ENCODE peak calls at places on chromosome 3, in four cellular contexts. I is IMR-90, Y is kidney, L is HepG2. D is an unnamed sample. For H3K4me1 and H3K9me3, the result is how much of the 10 kb centered on the place peaks cover.

GRCh38 chr3:47661121-47661752 is 82.6 kb upstream of the CSPG5 start:
- DNase-seq in I (peak), Y (no peak), L (no peak), D (no peak)

GRCh38 chr3:134374791-134375541 is 719 bp upstream of the AMOTL2 start:
- DNase-seq in I (no peak), Y (peak), L (peak), D (peak)

GRCh38 chr3:73212683-73213082 is 151.2 kb downstream of the EBLN2 start:
- DNase-seq in I (no peak), Y (no peak), L (no peak), D (no peak)

GRCh38 chr3:41716391-41716910 is 245.5 kb downstream of the ULK4 start:
- DNase-seq in I (peak), Y (no peak), L (no peak), D (no peak)

GRCh38 chr3:143637133-143637532 is 211.1 kb downstream of the SLC9A9 start:
- DNase-seq in I (no peak), Y (no peak), L (no peak), D (no peak)

GRCh38 chr3:12782172-12782815 is 14.2 kb upstream of the CAND2 start:
- DNase-seq in I (peak), Y (no peak), L (no peak), D (peak)

GRCh38 chr3:46703013-46703520 is 1.9 kb downstream of the TMIE start:
- DNase-seq in I (no peak), Y (peak), L (no peak), D (no peak)

GRCh38 chr3:111936191-111936841 is 42.5 kb upstream of the ABHD10 start:
- DNase-seq in I (peak), Y (no peak), L (no peak), D (no peak)

GRCh38 chr3:49166752-49167556 is 823 bp upstream of the CCDC71 start:
- DNase-seq in I (no peak), Y (no peak), L (peak), D (no peak)

GRCh38 chr3:159260049-159260662 is 458.3 kb downstream of the MFSD1 start:
- DNase-seq in I (peak), Y (no peak), L (peak), D (peak)

GRCh38 chr3:172561894-172562664 is 38.8 kb upstream of the TNFSF10 start:
- DNase-seq in I (no peak), Y (no peak), L (no peak), D (no peak)

DNA sequence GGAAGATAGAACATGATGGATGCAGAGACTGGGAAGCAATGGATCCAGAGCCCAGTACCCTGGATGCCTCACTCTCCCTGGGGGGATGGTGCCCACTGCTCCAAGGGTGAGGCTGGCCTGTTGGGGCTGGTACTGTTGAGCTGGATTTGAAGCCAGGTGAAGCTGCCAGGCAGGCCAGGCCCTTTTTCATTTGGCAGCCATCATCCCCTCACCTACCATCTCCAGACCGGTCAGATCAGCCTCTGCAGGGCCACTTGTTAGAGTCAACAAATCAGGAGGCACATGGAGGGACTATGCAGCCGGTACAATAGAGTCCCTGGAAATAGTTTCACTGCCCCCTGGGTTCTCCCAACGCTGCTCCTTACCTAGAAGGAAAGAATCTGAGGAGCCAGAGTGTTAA is 5.9 kb downstream of the MAPKAPK3 start:
- DNase-seq in I (no peak), Y (no peak), L (no peak), D (no peak)
- H3K4me1 ChIP-seq in I (under half), Y (under half), L (under half), D (under half)

DNA sequence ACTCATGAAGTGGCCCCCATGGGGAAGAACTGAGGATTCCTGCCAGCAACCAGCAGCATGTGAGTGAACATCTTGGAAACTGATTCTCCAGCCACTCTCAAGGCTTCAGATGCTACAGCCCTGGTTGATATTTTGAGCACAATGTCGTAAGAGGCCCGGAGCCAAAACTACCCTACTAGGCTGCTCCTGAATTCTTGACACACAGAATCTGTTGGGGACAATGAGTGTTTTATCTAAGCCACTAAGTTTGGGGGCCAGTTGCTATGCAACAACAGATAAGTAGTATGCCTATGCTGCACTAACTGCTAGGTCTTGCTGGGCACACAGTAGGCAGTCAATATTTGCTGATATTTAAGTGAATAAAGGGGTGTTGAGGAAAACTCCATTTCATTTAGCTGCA is 89.9 kb upstream of the CHL1 start:
- DNase-seq in I (no peak), Y (no peak), L (no peak), D (no peak)
- H3K9me3 ChIP-seq in I (under half), Y (under half), L (under half), D (half or more)

DNA sequence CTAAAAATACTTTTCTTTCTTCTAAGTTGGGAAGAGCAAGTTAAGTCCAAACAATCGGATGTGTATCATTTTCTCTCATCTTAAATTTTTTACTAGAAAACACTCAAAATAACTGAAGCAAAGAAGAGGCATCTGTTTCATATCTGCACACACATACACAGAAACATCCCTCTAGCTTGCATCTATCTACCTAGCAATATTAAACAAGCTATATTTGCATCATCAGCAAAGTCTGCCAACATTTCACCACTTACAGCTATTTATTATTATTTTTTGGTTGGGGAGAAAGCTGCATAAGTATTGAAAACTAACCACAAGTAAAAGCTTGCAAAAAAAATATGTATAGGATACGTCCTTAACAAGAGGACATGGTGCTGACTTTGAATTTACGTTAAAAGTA is 1.9 kb downstream of the GOLIM4 start:
- DNase-seq in I (no peak), Y (no peak), L (no peak), D (no peak)
- H3K9ac ChIP-seq in I (peak), Y (peak), L (peak), D (no peak)

GRCh38 chr3:124843496-124843895 is 43.7 kb downstream of the ITGB5 start:
- DNase-seq in I (no peak), Y (no peak), L (no peak), D (no peak)
- H3K4me1 ChIP-seq in I (under half), Y (under half), L (under half), D (under half)

GRCh38 chr3:76565496-76566210 is 474.2 kb upstream of the ROBO2 start:
- DNase-seq in I (no peak), Y (no peak), L (no peak), D (no peak)

GRCh38 chr3:76561494-76562242 is 478.2 kb upstream of the ROBO2 start:
- DNase-seq in I (peak), Y (no peak), L (no peak), D (no peak)

GRCh38 chr3:76566904-76567303 is 473.0 kb upstream of the ROBO2 start:
- DNase-seq in I (no peak), Y (no peak), L (no peak), D (no peak)

GRCh38 chr3:76570436-76571057 is 469.4 kb upstream of the ROBO2 start:
- DNase-seq in I (peak), Y (no peak), L (no peak), D (no peak)

DNA sequence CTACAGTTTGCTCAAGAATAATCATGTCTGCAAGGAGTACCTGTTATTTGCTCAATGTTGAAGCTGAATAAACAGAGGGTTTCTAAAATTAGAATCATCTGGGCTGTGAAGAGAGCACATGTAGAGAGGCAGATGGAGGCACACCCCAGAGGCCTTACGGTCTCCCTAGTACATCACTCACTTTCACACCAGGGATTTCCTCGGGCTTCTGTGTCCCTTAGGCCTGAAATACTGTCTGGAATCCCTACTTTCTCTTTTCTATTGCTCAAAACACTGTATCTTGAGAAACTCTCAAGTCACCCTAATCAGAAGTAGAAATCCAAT is 473.7 kb upstream of the ROBO2 start:
- DNase-seq in I (no peak), Y (no peak), L (no peak), D (no peak)
- H3K9me3 ChIP-seq in I (under half), Y (under half), L (under half), D (under half)

D was measured in endodermal cell.